ENCODE peak calls at places on chromosomes 4 and X, in six cellular contexts. U is HepG2, F is endothelial cell of umbilical vein, V is HCT116, R is GM12878, E is SK-N-SH. S is an unnamed sample.

GRCh38 chr4:70709551-70710080 is 12.1 kb upstream of the RUFY3 start:
- DNase-seq in U (peak), E (no peak), F (no peak), V (no peak), R (no peak), S (no peak)

GRCh38 chr4:138243369-138243768 is 1.2 kb upstream of the SLC7A11 start:
- DNase-seq in F (no peak), R (no peak), U (no peak), E (no peak), V (peak), S (no peak)

GRCh38 chr4:115920637-115921036 is 807.2 kb upstream of the NDST4 start:
- DNase-seq in V (no peak), U (no peak), R (no peak), F (no peak), E (no peak), S (no peak)

GRCh38 chr4:107978716-107979451 is 10.8 kb upstream of the HADH start:
- DNase-seq in E (no peak), V (no peak), R (no peak), U (peak), F (no peak), S (no peak)

GRCh38 chrX:34612036-34612435 is 45.0 kb downstream of the TMEM47 start:
- DNase-seq in V (no peak), R (no peak), F (peak), E (no peak), U (no peak), S (no peak)

GRCh38 chr4:106365613-106366012 is 3.0 kb downstream of the GIMD1 start:
- DNase-seq in E (no peak), R (no peak), U (peak), V (no peak), F (peak), S (no peak)

GRCh38 chr4:179328627-179329026 is 1886.4 kb upstream of the AGA start:
- DNase-seq in F (no peak), R (no peak), V (no peak), U (no peak), E (no peak), S (no peak)

GRCh38 chr4:34826660-34827059 is 1417.7 kb downstream of the ARAP2 start:
- DNase-seq in E (no peak), V (no peak), U (no peak), F (no peak), R (no peak), S (no peak)

GRCh38 chrX:152403515-152403914 is 47.6 kb downstream of the GABRA3 start:
- DNase-seq in E (no peak), V (no peak), U (no peak), F (no peak), R (no peak), S (no peak)

GRCh38 chr4:23337292-23337691 is 552.6 kb downstream of the PPARGC1A start:
- DNase-seq in V (no peak), F (no peak), U (no peak), E (no peak), R (no peak), S (no peak)

GRCh38 chr4:23932935-23933334 is 43.1 kb upstream of the PPARGC1A start:
- DNase-seq in R (no peak), F (no peak), E (no peak), V (no peak), U (no peak), S (no peak)

GRCh38 chr4:128355301-128355700 is 67.7 kb upstream of the PGRMC2 start:
- DNase-seq in R (no peak), V (no peak), F (peak), U (no peak), E (peak), S (no peak)

GRCh38 chrX:139967300-139967699 is 2.0 kb upstream of the CXorf66 start:
- DNase-seq in U (peak), F (no peak), E (peak), R (no peak), V (no peak), S (no peak)

GRCh38 chr4:157739237-157739636 is 433.6 kb downstream of the GASK1B start:
- DNase-seq in R (no peak), F (peak), V (no peak), E (no peak), U (no peak), S (no peak)

GRCh38 chrX:74535633-74536141 is 78.7 kb downstream of the RLIM start:
- DNase-seq in U (peak), E (peak), F (peak), R (no peak), V (no peak), S (no peak)

GRCh38 chrX:39149761-39150160 is 348.5 kb downstream of the MID1IP1 start:
- DNase-seq in R (no peak), V (no peak), F (peak), U (peak), E (no peak), S (peak)

GRCh38 chr4:5446595-5446994 is 261.8 kb downstream of the EVC2 start:
- DNase-seq in U (no peak), V (no peak), F (no peak), E (no peak), R (no peak), S (no peak)

GRCh38 chr4:2248044-2248780 is 6.3 kb upstream of the HAUS3 start:
- DNase-seq in F (no peak), V (no peak), R (no peak), U (no peak), E (peak), S (no peak)

GRCh38 chr4:6441758-6442157 is 30.7 kb downstream of the PPP2R2C start:
- DNase-seq in R (no peak), V (no peak), F (no peak), E (no peak), U (no peak), S (no peak)

GRCh38 chrX:143306991-143307965 is 210.0 kb downstream of the SPANXN3 start:
- DNase-seq in F (no peak), R (no peak), U (no peak), E (no peak), V (no peak), S (no peak)

GRCh38 chrX:132365490-132365889 is 123.3 kb downstream of the MBNL3 start:
- DNase-seq in R (no peak), F (no peak), E (no peak), U (no peak), V (no peak), S (no peak)

GRCh38 chr4:7581477-7581876 is 146.7 kb upstream of the PSAPL1 start:
- DNase-seq in F (peak), R (no peak), E (no peak), U (no peak), V (no peak), S (no peak)

GRCh38 chr4:139239127-139239772 is 40.8 kb downstream of the MGARP start:
- DNase-seq in F (no peak), E (no peak), V (no peak), U (no peak), R (no peak), S (no peak)

GRCh38 chr4:138602664-138603063 is 360.5 kb upstream of the SLC7A11 start:
- DNase-seq in R (no peak), F (no peak), E (no peak), U (no peak), V (no peak), S (no peak)

GRCh38 chrX:7261672-7262332 is 113.8 kb upstream of the PUDP start:
- DNase-seq in E (no peak), U (no peak), V (no peak), F (no peak), R (peak), S (no peak)

GRCh38 chr4:189090174-189090814 is 850.4 kb upstream of the FRG1 start:
- DNase-seq in V (peak), R (no peak), E (peak), F (no peak), U (peak), S (no peak)

GRCh38 chr4:184503869-184504300 is 29.5 kb upstream of the IRF2 start:
- DNase-seq in R (no peak), F (peak), U (no peak), E (no peak), V (no peak), S (no peak)

GRCh38 chrX:1727531-1728027 is 112.7 kb downstream of the ASMT start:
- DNase-seq in U (peak), V (peak), F (no peak), R (no peak), E (no peak), S (no peak)

GRCh38 chr4:122759639-122760310 is 27.3 kb downstream of the BBS12 start:
- DNase-seq in R (no peak), V (no peak), F (no peak), E (no peak), U (no peak), S (no peak)

GRCh38 chr4:137923494-137923893 is 318.7 kb downstream of the SLC7A11 start:
- DNase-seq in E (no peak), R (no peak), V (no peak), F (no peak), U (no peak), S (no peak)

GRCh38 chr4:139401368-139401767 is 52.6 kb upstream of the RAB33B start:
- DNase-seq in R (no peak), F (no peak), E (no peak), V (no peak), U (no peak), S (no peak)

GRCh38 chrX:69243276-69243675 is 78.0 kb upstream of the PJA1 start:
- DNase-seq in F (no peak), V (no peak), E (no peak), R (no peak), U (no peak), S (no peak)

GRCh38 chr4:45147866-45148265 is 421.5 kb upstream of the GNPDA2 start:
- DNase-seq in R (no peak), F (no peak), E (no peak), V (no peak), U (no peak), S (no peak)

GRCh38 chr4:108081251-108081650 is 87.5 kb downstream of the LEF1 start:
- DNase-seq in E (no peak), F (no peak), U (no peak), R (no peak), V (no peak), S (no peak)

GRCh38 chr4:2261110-2261852 is 628 bp downstream of the MXD4 start:
- DNase-seq in U (no peak), R (no peak), F (peak), E (peak), V (no peak), S (no peak)

GRCh38 chr4:119683518-119683917 is 54.9 kb upstream of the PDE5A start:
- DNase-seq in R (no peak), F (peak), E (no peak), V (no peak), U (no peak), S (no peak)

GRCh38 chr4:140893939-140894338 is 137.8 kb upstream of the TBC1D9 start:
- DNase-seq in V (no peak), R (no peak), U (no peak), E (no peak), F (no peak), S (peak)

DNA sequence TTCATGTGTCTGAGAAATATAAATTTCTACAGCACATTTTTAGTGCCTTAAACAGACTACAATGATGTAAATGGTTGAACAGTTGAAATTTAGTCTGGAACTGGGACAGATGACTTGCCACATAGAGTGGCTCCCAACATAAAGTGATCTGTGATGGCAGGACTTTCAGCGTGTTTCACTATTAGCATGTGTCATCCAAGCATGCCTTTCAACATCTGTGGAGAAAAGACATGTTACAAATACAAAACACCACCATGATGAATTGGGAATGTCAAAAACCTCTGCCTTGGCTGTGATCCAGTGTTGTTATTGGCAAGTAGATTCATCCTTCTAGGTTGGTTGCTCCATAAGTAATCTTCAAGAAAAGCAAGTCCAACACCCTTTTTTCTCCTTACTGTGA is 348.7 kb downstream of the MAPK10 start:
- DNase-seq in R (no peak), V (no peak), U (no peak), F (peak), E (no peak), S (no peak)
- TF ChIP-seq POLR2AphosphoS5 in R (no peak), V (no peak), U (no peak), F (peak), E (no peak), S (no peak)

DNA sequence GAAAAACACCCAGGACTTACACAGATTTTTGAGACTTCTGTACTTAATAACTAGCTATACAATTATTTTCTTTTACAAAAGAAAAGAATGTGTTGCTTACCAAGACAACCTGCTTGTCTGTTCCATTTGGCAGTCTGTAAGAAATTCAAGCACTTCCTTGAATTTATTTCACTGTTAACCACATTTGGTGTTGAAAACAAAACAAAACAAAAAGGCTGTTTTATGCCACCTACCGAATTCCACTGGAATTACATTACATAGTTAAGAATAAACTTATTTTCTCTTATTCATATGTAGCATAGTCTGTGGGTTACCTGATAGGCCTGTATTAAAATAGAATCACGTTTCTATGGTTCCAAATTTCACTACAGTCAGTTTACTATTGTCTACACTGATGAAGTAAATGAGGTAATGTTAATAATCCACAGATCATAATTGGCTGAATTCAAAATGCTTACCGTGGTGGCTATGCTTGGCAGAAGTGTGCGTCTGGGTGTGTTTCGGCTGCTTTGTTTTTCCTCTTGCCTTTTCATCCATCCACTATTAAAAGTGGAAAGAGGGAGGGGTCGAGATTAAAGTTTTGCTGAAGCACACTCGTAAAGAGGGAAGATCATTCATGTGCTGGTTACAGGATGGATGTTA is at the start of gene TLR1:
- DNase-seq in R (peak), E (peak), U (peak), F (peak), V (peak), S (peak)
- H3K9ac ChIP-seq in R (peak), E (no peak), U (no peak), F (peak), V (no peak), S (no peak)

DNA sequence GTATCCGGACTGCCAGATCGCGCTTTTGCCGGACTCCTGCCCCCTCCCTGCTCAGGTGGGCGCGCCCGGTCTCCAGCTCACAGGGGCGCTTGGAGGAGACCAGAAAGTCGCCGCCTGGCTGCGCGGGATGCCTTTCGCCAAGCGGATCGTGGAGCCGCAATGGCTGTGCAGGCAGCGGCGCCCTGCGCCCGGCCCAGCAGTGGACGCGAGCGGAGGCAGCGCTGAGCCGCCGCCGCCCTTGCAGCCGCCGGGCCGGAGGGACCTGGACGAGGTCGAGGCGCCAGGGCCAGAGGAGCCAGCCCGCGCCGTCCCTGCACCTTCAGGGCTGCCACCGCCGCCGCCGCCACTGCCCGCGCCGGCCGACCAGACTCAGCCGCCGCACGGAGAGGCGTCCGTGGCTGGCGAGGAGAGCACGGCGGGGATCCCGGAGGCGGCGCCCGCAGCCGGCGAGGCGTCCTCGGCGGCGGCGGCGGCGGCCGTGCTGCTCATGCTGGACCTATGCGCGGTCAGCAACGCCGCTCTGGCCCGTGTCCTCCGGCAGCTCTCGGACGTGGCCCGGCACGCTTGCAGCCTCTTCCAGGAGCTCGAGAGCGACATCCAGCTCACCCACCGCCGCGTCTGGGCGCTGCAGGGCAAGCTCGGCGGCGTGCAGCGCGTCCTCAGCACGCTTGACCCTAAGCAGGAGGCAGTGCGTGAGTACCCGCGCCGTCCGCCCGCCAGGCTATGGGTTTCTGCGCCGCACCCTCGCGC is 806 bp downstream of the NHS start:
- DNase-seq in F (peak), R (no peak), E (peak), V (no peak), U (no peak), S (no peak)
- TF ChIP-seq POLR2AphosphoS5 in F (no peak), R (no peak), E (no peak), V (no peak), U (no peak), S (no peak)

GRCh38 chr4:3468154-3468553 is 5.0 kb downstream of the DOK7 start:
- DNase-seq in R (no peak), F (no peak), U (no peak), E (no peak), V (no peak), S (no peak)

GRCh38 chr4:3467601-3468031 is 4.5 kb downstream of the DOK7 start:
- DNase-seq in E (no peak), V (no peak), R (no peak), U (no peak), F (no peak), S (no peak)

GRCh38 chr4:3465698-3466671 is 2.9 kb downstream of the DOK7 start:
- DNase-seq in E (no peak), V (no peak), F (no peak), U (peak), R (no peak), S (no peak)

GRCh38 chr4:3464911-3465697 is 2.0 kb downstream of the DOK7 start:
- DNase-seq in F (no peak), R (no peak), U (no peak), E (no peak), V (no peak), S (no peak)

GRCh38 chr4:3466691-3467600 is 3.8 kb downstream of the DOK7 start:
- DNase-seq in F (no peak), V (no peak), E (no peak), U (no peak), R (no peak), S (no peak)
- H3K9ac ChIP-seq in F (no peak), V (no peak), E (no peak), U (no peak), R (no peak), S (no peak)

GRCh38 chr4:144894525-144894924 is 203.5 kb downstream of the ANAPC10 start:
- DNase-seq in F (no peak), E (no peak), R (no peak), V (peak), U (no peak), S (no peak)
- TF ChIP-seq POLR2AphosphoS5 in F (no peak), E (no peak), R (no peak), V (no peak), U (no peak), S (no peak)

DNA sequence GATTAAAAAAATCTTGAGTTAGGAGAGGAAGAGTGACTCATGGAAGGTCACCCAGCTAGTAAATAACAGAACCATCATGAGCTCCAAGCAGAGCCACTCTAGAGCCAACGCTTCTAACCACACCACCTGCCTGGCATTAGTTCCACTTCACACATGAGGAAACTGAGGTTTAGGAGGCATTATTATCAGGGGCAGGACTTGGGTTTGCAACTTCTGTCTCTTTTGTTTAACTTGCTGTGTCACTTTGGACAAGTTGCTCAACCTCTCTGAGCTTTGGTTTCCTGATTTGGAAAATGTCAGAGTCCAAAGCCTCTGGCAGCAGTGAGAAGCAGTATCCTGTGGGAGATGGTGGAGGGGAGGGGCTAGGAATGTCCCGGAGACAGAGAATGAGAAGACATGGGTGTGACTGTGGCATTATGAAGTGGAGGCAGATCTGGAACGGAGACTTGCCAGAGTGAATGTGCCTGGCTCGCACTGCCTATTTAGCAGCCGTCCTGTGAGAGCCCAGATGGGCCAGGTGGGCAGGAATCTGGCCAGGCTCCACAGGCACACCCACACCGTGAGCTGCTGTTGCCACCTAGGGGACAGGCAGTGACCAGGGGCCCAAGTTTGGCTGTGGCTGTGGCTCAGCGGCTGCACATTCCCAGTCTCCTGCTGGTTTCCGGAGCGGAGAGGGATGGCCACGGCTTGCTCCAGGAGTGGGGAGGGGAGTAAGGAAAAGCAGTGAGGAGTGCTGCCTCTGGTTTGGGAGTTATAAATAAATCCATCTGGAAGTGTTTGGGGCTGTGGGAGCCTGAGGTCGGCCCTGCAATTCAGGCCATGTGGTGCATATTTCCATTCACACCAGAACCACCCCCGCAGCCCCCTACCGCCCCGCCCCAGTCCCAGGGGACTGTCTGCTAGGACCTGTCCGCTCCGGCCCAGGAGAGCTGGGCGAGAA is 93.4 kb downstream of the NHSL2 start:
- DNase-seq in F (peak), E (peak), R (no peak), U (no peak), V (peak), S (no peak)
- H3K9ac ChIP-seq in F (no peak), E (no peak), R (no peak), U (no peak), V (no peak), S (no peak)